ENCODE peak calls at places on chromosomes 3 and 15, in six cellular contexts. C is HCT116, J is SK-N-SH, D is H1, H is HepG2, X is K562. U is an unnamed sample.

GRCh38 chr15:71397377-71397776 is 282.1 kb downstream of the THSD4 start:
- DNase-seq in D (no peak), H (no peak), J (no peak), C (no peak), X (no peak), U (no peak)

GRCh38 chr3:176950743-176951142 is 246.5 kb downstream of the TBL1XR1 start:
- DNase-seq in C (no peak), J (no peak), D (no peak), X (no peak), H (no peak), U (peak; percentile 41)

GRCh38 chr3:356947-357346 is 160.4 kb downstream of the CHL1 start:
- DNase-seq in X (no peak), C (no peak), J (no peak), D (no peak), H (no peak), U (no peak)

GRCh38 chr15:101085311-101085700 is 166.1 kb downstream of the LRRK1 start:
- DNase-seq in D (no peak), J (no peak), X (no peak), C (no peak), H (no peak), U (no peak)

GRCh38 chr3:179723617-179724016 is 70.8 kb downstream of the USP13 start:
- DNase-seq in J (no peak), C (no peak), H (no peak), X (no peak), D (no peak), U (no peak)

GRCh38 chr15:74277245-74277644 is 41.1 kb downstream of the CCDC33 start:
- DNase-seq in J (no peak), X (no peak), C (no peak), D (no peak), H (no peak), U (no peak)

GRCh38 chr3:141279074-141279945 is 47.7 kb downstream of the PXYLP1 start:
- DNase-seq in X (no peak), D (no peak), H (peak; percentile 23), J (peak; percentile 62), C (no peak), U (no peak)

GRCh38 chr15:45377630-45378148 is 655 bp downstream of the GATM start:
- DNase-seq in D (no peak), X (no peak), H (no peak), J (peak; percentile 63), C (no peak), U (no peak)

GRCh38 chr3:45992133-45992729 is 3.4 kb downstream of the FYCO1 start:
- DNase-seq in D (no peak), H (no peak), X (no peak), J (no peak), C (no peak), U (no peak)

GRCh38 chr3:130288670-130289069 is 56.8 kb upstream of the COL6A5 start:
- DNase-seq in J (no peak), C (no peak), X (no peak), H (no peak), D (no peak), U (no peak)

GRCh38 chr15:58398643-58399042 is 33.1 kb upstream of the LIPC start:
- DNase-seq in X (no peak), C (no peak), J (no peak), H (no peak), D (no peak), U (no peak)

GRCh38 chr3:195356151-195357086 is 85.5 kb upstream of the XXYLT1 start:
- DNase-seq in X (no peak), J (no peak), C (no peak), H (no peak), D (no peak), U (no peak)

GRCh38 chr15:41010335-41010734 is 57.1 kb downstream of the CHAC1 start:
- DNase-seq in H (no peak), X (no peak), J (peak; percentile 12), D (no peak), C (no peak), U (no peak)

GRCh38 chr3:133461291-133461690 is 61.4 kb downstream of the BFSP2 start:
- DNase-seq in X (no peak), D (no peak), C (no peak), H (peak; percentile 61), J (no peak), U (no peak)

GRCh38 chr3:160226026-160226739 is 961 bp downstream of the C3orf80 start:
- DNase-seq in D (no peak), J (peak; percentile 78), H (no peak), X (peak; percentile 33), C (no peak), U (no peak)

GRCh38 chr3:49422379-49423248 is at the start of gene AMT:
- DNase-seq in C (no peak), J (peak; percentile 78), H (peak; percentile 83), X (peak; percentile 3), D (peak; percentile 82), U (no peak)

GRCh38 chr3:52174896-52175295 is 20.7 kb upstream of the POC1A start:
- DNase-seq in D (no peak), H (no peak), J (no peak), C (no peak), X (no peak), U (no peak)

GRCh38 chr3:15121936-15122335 is 23.0 kb upstream of the RBSN start:
- DNase-seq in H (no peak), D (no peak), C (no peak), X (no peak), J (no peak), U (no peak)

GRCh38 chr3:50201573-50202315 is 3.3 kb upstream of the SLC38A3 start:
- DNase-seq in H (peak; percentile 79), C (no peak), D (no peak), J (no peak), X (no peak), U (no peak)

GRCh38 chr3:177126015-177126773 is 71.1 kb downstream of the TBL1XR1 start:
- DNase-seq in H (no peak), X (no peak), D (no peak), J (no peak), C (no peak), U (no peak)

DNA sequence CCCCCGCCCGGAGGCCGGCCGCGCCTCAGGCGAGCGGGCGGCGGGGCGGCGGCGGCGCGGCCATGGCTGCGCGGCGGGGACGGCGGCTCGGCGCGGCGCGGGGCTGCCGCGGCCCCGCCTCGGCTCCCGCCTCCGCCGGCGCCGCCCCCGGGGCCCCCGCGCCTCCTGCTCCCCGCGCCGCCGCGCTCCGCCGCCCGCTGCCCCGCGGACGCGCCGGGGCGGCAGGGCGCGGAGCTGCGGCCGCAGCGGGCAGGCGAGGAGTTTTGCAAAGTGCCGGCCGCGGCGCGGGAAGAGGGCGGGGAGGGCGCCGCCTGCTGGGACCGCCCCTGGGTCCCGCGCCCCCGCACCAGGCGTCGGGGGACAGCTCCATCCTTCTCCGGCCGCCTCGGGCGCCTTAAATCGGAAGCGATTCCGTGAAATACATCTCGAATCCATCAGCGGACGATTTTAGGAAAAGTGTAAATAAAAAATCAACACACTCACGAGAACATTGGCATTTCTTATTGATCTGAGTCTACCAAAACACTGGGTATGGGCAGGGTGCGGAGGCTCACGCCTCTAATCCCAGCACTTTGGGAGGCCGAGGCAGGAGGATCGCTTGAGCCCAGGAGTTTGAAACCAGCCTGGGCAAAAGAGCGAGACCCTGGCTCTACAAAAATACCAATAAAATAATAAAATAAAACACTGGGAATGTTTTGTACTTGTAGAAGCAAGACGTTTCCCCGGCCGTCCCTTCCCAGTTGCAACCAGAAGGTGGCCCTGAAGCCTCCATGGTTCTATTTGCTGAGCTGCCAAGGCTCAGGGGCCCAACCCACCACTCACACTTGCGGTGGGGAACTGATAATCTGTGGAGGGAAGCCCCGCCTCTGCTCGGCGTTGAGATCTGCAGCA is 136.9 kb downstream of the NUP210 start:
- DNase-seq in H (no peak), J (peak; percentile 91), D (no peak), X (peak; percentile 93), C (peak; percentile 18), U (no peak)
- H3K4me3 ChIP-seq in H (peak overlapping the region; percentile 94), J (peak overlapping the region; percentile 36), D (peak overlapping the region; percentile 18), X (peak overlapping the region; percentile 34), C (peak overlapping the region; percentile 54), U (peak overlapping the region; percentile 53)

DNA sequence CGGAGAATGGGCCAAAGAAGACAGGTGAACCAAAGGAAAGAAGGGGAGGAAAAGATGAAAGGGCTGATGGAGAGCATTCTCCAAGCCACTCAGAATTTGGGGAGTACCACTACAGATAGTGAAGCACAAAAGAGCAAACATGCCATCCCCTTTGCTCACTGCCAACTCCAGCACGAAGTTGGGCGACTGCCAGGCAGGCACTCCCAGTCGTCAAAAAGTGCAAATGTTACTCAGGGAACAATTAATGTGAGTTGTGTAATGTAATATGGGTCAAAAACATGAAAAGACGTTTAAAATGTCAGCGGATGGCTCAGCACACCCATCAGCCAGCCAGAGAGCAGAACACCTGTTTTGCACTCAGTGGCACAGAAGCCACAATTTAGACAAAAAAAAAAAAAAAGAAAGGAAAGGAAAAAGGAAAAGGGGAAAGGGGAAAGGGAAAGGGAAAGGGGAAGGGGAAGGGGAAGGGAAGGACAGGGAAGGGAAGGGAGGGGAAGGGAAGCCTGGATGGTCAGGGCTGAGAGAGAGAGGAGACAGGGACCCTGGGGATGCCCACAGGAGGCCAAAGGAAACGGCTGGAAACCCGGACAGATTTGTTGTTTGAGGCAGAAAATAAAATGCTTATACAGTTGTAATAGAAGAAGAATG is 82.7 kb downstream of the COL8A1 start:
- DNase-seq in J (no peak), D (no peak), X (no peak), H (no peak), C (no peak), U (no peak)
- TF ChIP-seq SIN3A in J (no peak), D (no peak), X (no peak), H (no peak), C (no peak), U (no peak)

DNA sequence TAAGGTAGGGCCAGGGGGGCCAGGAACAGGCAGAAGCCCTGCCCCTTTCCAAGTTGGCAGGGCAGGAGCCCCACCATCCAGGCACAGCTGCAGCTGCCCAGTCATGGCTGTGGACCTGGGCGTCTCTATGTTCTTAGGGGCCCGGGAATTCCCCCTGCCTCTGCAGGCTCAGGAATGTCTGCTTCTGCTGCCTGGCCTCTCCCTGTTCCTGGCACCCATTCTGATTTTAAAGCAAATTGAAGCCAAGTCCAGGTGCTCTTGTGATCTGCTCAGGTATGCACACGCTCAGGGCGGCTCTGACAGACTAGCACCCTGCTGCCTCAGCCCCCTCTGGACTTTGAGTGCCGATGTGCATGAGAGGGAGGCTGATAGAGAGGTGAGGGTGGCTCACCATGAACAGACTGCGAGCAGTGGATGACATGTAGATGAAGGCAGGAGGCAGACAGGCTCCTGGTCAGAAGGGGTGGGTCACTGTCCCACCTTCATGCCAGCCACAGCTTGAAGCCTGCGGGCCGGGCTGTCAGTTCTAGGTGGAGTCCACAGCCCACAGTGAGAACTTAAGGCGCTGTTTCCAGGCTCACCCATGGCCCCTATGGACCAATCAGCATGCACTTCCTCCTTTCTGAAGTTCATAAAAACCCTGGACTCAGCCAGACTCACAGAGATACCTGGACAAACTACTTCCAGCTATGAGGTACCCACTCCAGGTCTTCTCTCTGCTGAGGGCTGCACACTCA is 747.8 kb upstream of the GBE1 start:
- DNase-seq in J (no peak), X (no peak), D (no peak), C (no peak), H (no peak), U (no peak)
- H3K4me3 ChIP-seq in J (no peak overlapping the region), X (no peak overlapping the region), D (no peak overlapping the region), C (no peak overlapping the region), H (no peak overlapping the region), U (no peak overlapping the region)

DNA sequence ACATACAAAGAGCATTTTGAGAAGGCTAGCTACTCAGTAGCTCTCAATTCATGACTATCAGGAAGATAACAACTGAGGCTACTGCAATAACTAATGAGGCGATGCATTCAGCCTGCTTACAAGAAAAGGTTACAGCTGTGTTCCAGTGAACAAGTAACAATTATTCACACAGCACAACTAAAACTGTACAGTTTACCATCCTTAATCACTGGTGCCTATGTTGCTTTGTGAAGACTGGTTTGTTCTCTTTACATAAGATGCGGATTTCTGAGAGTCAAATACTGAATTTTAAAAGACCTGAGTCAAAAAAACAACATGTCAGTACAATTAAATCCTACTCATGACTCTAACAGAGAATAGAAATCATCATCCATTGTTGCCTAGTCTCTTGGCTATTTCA is 526.3 kb downstream of the OTOL1 start:
- DNase-seq in J (no peak), D (no peak), C (no peak), X (no peak), H (no peak), U (no peak)
- TF ChIP-seq SIN3A in J (no peak), D (no peak), C (no peak), X (no peak), H (no peak), U (no peak)